ENCODE peak calls at places on chromosome 3, in nine cellular contexts. I, Q, H, R, U, X, K, T and P are unnamed samples.

GRCh38 chr3:2511356-2511755 is 412.7 kb downstream of the CNTN4 start:
- DNase-seq in Q (peak; percentile 27), K (no peak), U (peak; percentile 42), H (peak; percentile 10), R (no peak), T (no peak), I (no peak), X (no peak), P (no peak)

GRCh38 chr3:74532446-74532845 is 82.0 kb downstream of the CNTN3 start:
- DNase-seq in H (no peak), U (no peak), Q (no peak), T (no peak), I (no peak), R (no peak), X (no peak), K (no peak), P (peak; percentile 52)

GRCh38 chr3:139302084-139302800 is 41.6 kb upstream of the MRPS22 start:
- DNase-seq in X (peak; percentile 71), U (no peak), Q (peak; percentile 46), K (peak; percentile 61), R (no peak), I (peak; percentile 54), H (peak; percentile 61), T (no peak), P (peak; percentile 78)

GRCh38 chr3:197024881-197025735 is 4.5 kb downstream of the MELTF start:
- DNase-seq in U (no peak), T (no peak), K (no peak), H (no peak), Q (no peak), R (no peak), I (no peak), X (no peak), P (peak; percentile 38)

GRCh38 chr3:128555098-128555825 is 62.3 kb upstream of the GATA2 start:
- DNase-seq in Q (peak; percentile 65), K (no peak), R (peak; percentile 50), U (no peak), H (peak; percentile 59), T (peak; percentile 78), X (peak; percentile 28), I (no peak), P (no peak)

GRCh38 chr3:69012836-69013255 is 638 bp downstream of the EOGT start:
- DNase-seq in X (peak; percentile 64), H (peak; percentile 63), U (peak; percentile 72), K (no peak), R (peak; percentile 49), I (no peak), Q (peak; percentile 47), T (peak; percentile 83), P (no peak)

GRCh38 chr3:16978234-16978920 is 93.6 kb downstream of the PLCL2 start:
- DNase-seq in I (no peak), K (no peak), U (no peak), H (no peak), T (no peak), X (no peak), Q (no peak), R (no peak), P (no peak)

GRCh38 chr3:192851821-192852352 is 65.8 kb downstream of the MB21D2 start:
- DNase-seq in K (peak; percentile 72), U (no peak), R (peak; percentile 76), X (peak; percentile 90), I (peak; percentile 59), H (peak; percentile 50), T (peak; percentile 78), Q (no peak), P (peak; percentile 80)

DNA sequence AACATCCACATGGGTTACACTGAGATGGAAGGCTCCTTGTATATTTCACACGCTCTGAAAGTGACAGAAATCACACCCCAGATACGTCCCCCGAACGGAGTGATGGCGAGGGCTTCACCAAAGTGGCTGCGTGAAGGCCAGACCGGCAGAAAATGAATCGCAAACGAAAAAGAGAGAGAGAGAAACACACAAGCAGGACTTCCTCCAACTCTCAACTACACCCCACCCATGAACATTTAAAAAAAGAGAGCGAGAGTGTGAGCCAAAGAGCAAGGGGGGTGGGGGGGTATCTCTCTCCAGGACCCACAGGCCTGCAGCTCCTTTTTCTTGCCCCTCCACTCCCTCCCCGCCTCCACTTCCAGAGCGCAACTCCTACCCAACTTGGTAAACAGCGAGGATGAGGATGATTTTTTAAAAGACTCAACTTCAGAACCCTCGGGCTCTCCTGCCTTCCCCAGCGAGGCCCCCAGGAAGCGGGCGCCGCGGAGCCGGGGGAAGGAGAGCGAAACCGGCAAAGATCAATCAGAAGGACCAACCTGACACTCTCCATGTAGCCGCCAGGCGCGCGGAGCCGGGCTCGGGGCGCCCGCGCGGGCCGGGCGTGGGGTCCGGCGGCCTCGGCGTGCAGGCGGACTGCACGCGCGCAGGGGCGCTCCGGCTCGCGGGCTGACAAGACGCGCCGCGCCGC is 519.1 kb downstream of the FOXP1 start:
- DNase-seq in I (no peak), Q (no peak), R (peak; percentile 48), K (no peak), U (peak; percentile 78), H (peak; percentile 50), X (peak; percentile 51), T (peak; percentile 77), P (no peak)
- TF ChIP-seq CTCF in I (no peak), Q (peak; percentile 18), R (no peak), K (no peak), U (no peak), H (no peak), X (no peak), T (no peak), P (no peak)

GRCh38 chr3:78993375-78993774 is 774.4 kb downstream of the ROBO1 start:
- DNase-seq in R (no peak), K (no peak), H (no peak), X (no peak), I (no peak), Q (no peak), U (no peak), T (no peak), P (no peak)

GRCh38 chr3:78992830-78993229 is 775.0 kb downstream of the ROBO1 start:
- DNase-seq in Q (no peak), H (no peak), K (no peak), R (no peak), I (no peak), X (no peak), T (no peak), U (no peak), P (no peak)

GRCh38 chr3:78995087-78995486 is 772.7 kb downstream of the ROBO1 start:
- DNase-seq in I (no peak), T (no peak), R (no peak), Q (no peak), H (no peak), U (no peak), K (no peak), X (no peak), P (no peak)

GRCh38 chr3:78992400-78992799 is 775.4 kb downstream of the ROBO1 start:
- DNase-seq in T (no peak), H (no peak), K (no peak), I (no peak), R (no peak), X (no peak), Q (no peak), U (no peak), P (no peak)

GRCh38 chr3:78994174-78995027 is 773.4 kb downstream of the ROBO1 start:
- DNase-seq in Q (no peak), I (no peak), H (no peak), K (no peak), X (no peak), R (no peak), T (no peak), U (no peak), P (no peak)
- H3K9me3 ChIP-seq in Q (peaks cover 32% of the 10 kb centered on the region), I (peaks cover 6% of the 10 kb centered on the region), H (no peaks in the 10 kb centered on the region), K (no peaks in the 10 kb centered on the region), X (no peaks in the 10 kb centered on the region), R (no peaks in the 10 kb centered on the region), T (peaks cover 5% of the 10 kb centered on the region), U (no peaks in the 10 kb centered on the region), P (no peaks in the 10 kb centered on the region)

DNA sequence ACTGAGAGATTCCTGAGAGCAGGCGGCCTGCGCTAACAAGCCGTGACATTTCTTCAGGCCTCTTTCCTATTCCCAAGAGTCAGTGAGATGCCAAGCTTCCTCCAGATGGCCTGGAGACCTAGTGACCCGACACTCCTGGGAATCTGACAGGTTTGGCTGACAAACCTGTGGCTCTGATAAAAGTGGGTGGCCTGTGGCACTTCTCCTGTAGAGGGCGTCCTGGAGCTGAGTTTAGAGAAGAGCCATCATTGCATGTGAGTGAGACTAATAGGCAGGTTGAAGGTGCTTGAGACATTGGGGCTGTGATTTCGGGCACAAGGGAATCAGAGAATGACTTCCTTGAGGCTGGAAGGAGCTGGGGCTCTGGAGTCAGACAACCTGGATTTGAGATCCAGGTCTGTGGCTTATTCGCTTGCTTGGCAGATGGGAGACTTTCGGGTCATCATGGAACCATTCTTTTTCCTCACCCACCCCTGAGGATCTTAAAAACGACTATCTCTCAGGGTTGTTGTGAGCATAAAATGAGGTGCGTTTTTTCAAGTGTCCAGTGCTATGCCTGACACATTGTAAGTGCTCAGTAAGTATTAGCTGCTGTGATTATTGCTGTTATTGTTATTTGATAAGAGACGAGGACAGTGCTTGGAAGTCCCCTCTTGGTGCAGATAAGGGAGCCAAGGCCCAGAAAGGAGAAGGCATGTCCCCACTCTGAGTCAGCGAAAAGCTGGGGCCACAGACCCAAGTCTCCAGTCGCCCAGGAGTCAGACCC is 77.2 kb downstream of the SCN10A start:
- DNase-seq in R (no peak), U (peak; percentile 63), I (no peak), X (peak; percentile 23), K (no peak), T (no peak), H (peak; percentile 16), Q (no peak), P (no peak)
- TF ChIP-seq CTCF in R (no peak), U (peak; percentile 93), I (peak; percentile 74), X (peak; percentile 36), K (no peak), T (peak; percentile 26), H (peak; percentile 47), Q (peak; percentile 59), P (no peak)

DNA sequence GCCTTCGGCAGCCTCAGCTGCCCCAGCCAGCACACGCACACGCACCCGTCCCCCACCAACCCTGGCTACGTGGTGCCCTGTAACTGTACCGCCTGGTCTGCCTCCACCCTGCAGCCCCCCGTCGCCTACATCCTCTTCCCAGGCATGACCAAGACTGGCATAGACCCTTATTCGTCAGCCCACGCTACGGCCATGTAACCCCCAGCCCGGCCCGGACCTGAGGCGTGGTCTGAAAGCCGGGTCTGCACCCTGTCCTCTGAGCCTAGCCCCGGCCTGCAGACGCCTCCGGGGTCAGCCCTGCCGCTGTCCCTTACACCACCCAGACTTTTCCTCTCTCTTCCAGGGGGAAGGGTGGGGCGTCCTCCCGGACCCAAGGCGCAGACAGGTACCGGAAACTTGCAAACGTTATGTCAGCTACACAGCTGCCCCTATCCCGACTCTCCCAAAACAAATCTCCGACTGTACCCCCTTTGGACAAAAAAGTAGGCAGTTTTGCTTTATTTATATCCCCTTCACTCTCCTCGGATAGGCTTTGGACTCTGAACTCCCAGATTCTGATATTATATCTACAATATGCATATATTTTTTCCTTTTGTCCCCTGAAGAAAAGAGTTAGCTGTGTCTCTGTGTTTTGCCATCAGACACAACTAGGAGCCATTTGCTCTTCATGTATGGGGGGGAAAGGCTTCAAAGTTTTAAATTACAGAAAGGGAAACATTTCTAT is 1.4 kb downstream of the SOX14 start:
- DNase-seq in Q (no peak), T (no peak), H (no peak), U (no peak), R (no peak), X (no peak), I (no peak), K (no peak), P (no peak)
- H3K9me3 ChIP-seq in Q (no peaks in the 10 kb centered on the region), T (no peaks in the 10 kb centered on the region), H (no peaks in the 10 kb centered on the region), U (no peaks in the 10 kb centered on the region), R (peaks cover 16% of the 10 kb centered on the region), X (no peaks in the 10 kb centered on the region), I (no peaks in the 10 kb centered on the region), K (no peaks in the 10 kb centered on the region), P (no peaks in the 10 kb centered on the region)

GRCh38 chr3:27228805-27229204 is 140.4 kb downstream of the NEK10 start:
- DNase-seq in R (no peak), I (no peak), Q (no peak), H (no peak), X (no peak), T (no peak), K (no peak), U (no peak), P (no peak)
- TF ChIP-seq CTCF in R (no peak), I (peak; percentile 19), Q (no peak), H (no peak), X (no peak), T (no peak), K (no peak), U (no peak), P (no peak)